ENCODE peak calls at places on chromosomes 5 and 9, in six cellular contexts. K is transverse colon, O is mesenteric fat pad, X is GM23248, U is hippocampal formation, Q is frontal cortex. R is an unnamed sample.

GRCh38 chr9:92141144-92142129 is 26.2 kb upstream of the SPTLC1 start:
- DNase-seq in U (no peak), K (no peak), X (peak; percentile 76), O (no peak), Q (no peak), R (no peak)

GRCh38 chr5:74833537-74834266 is 32.5 kb downstream of the FAM169A start:
- DNase-seq in Q (no peak), X (no peak), O (no peak), K (peak; percentile 39), U (no peak), R (no peak)

GRCh38 chr5:1750469-1750868 is 49.2 kb downstream of the MRPL36 start:
- DNase-seq in X (no peak), Q (no peak), O (peak; percentile 72), U (no peak), K (no peak), R (no peak)

GRCh38 chr9:2235623-2236022 is 220.5 kb downstream of the SMARCA2 start:
- DNase-seq in U (no peak), K (no peak), X (no peak), O (no peak), Q (no peak), R (no peak)

GRCh38 chr5:68182094-68182493 is 33.5 kb upstream of the PIK3R1 start:
- DNase-seq in U (no peak), K (no peak), O (no peak), Q (no peak), X (no peak), R (no peak)

GRCh38 chr5:111859031-111859430 is 102.0 kb upstream of the NREP start:
- DNase-seq in Q (no peak), K (no peak), O (no peak), X (peak; percentile 82), U (no peak), R (no peak)

GRCh38 chr5:123511290-123511647 is 708 bp upstream of the CSNK1G3 start:
- DNase-seq in K (no peak), O (no peak), X (peak; percentile 69), Q (no peak), U (no peak), R (no peak)

GRCh38 chr9:108014353-108014752 is 524.8 kb upstream of the KLF4 start:
- DNase-seq in U (no peak), K (no peak), O (no peak), Q (no peak), X (no peak), R (no peak)

GRCh38 chr5:148957591-148958202 is 105.2 kb downstream of the SH3TC2 start:
- DNase-seq in X (peak; percentile 58), K (peak; percentile 34), O (no peak), U (no peak), Q (no peak), R (peak; percentile 53)

GRCh38 chr5:149063017-149063687 is at the start of gene SH3TC2:
- DNase-seq in X (peak; percentile 50), K (peak; percentile 54), U (peak; percentile 90), O (no peak), Q (peak; percentile 49), R (no peak)

GRCh38 chr9:99796231-99796630 is 25.5 kb upstream of the NR4A3 start:
- DNase-seq in X (no peak), K (no peak), O (no peak), Q (no peak), U (peak; percentile 6), R (no peak)

GRCh38 chr5:109688647-109688998 is 1.1 kb upstream of the MAN2A1 start:
- DNase-seq in X (peak; percentile 65), U (peak; percentile 61), K (peak; percentile 33), O (no peak), Q (no peak), R (peak; percentile 36)

GRCh38 chr9:4422495-4422894 is 67.8 kb upstream of the SLC1A1 start:
- DNase-seq in X (no peak), K (no peak), O (no peak), U (no peak), Q (no peak), R (no peak)

GRCh38 chr5:171680485-171680884 is 105.1 kb upstream of the SMIM23 start:
- DNase-seq in Q (no peak), X (no peak), O (no peak), U (no peak), K (no peak), R (no peak)

GRCh38 chr5:147245381-147246055 is 10.7 kb downstream of the STK32A start:
- DNase-seq in K (no peak), U (no peak), O (no peak), Q (no peak), X (no peak), R (no peak)

GRCh38 chr9:7534211-7534935 is 265.2 kb downstream of the DMAC1 start:
- DNase-seq in K (no peak), O (no peak), Q (no peak), U (no peak), X (peak; percentile 2), R (no peak)

GRCh38 chr5:3210531-3210930 is 385.1 kb upstream of the IRX1 start:
- DNase-seq in O (no peak), U (no peak), X (no peak), K (no peak), Q (no peak), R (no peak)

GRCh38 chr5:52840286-52841050 is 52.8 kb downstream of the ITGA1 start:
- DNase-seq in X (peak; percentile 43), O (no peak), Q (no peak), K (no peak), U (no peak), R (no peak)

GRCh38 chr9:95458666-95459065 is 58.1 kb downstream of the PTCH1 start:
- DNase-seq in O (no peak), X (no peak), K (no peak), Q (no peak), U (no peak), R (no peak)

GRCh38 chr5:169942181-169942580 is 38.1 kb downstream of the INSYN2B start:
- DNase-seq in X (peak; percentile 65), K (no peak), U (no peak), Q (no peak), O (no peak), R (no peak)

R was measured in HL-60.